ENCODE peak calls at places on chromosomes 4 and X, in nine cellular contexts. O is GM06990; J is Calu3; Z is AG20443; R is IMR-90; N is GM19239; X is left ventricle myocardium inferior; P is stimulated activated CD8-positive, alpha-beta memory T cell treated with anti-CD3 and anti-CD28 coated beads, Interleukin-4, amount 100 ng/mL, for 48 hours; A is foreskin keratinocyte. S is an unnamed sample.

GRCh38 chr4:180356766-180357165 is 1886.4 kb upstream of the TENM3 start:
- DNase-seq in R (no peak), X (no peak), A (no peak), O (no peak), P (no peak), J (no peak), N (no peak), Z (no peak), S (peak; percentile 93)

GRCh38 chrX:33987458-33987857 is 144.7 kb downstream of the FAM47A start:
- DNase-seq in Z (no peak), R (no peak), J (no peak), P (no peak), A (no peak), O (no peak), N (no peak), X (no peak), S (no peak)

GRCh38 chr4:156642161-156642560 is 329.4 kb downstream of the PDGFC start:
- DNase-seq in A (no peak), P (no peak), O (no peak), R (no peak), X (no peak), Z (peak; percentile 13), N (no peak), J (no peak), S (no peak)

GRCh38 chrX:134537179-134537945 is 77.4 kb downstream of the HPRT1 start:
- DNase-seq in A (no peak), Z (peak; percentile 78), R (peak; percentile 72), N (no peak), O (no peak), P (no peak), X (no peak), J (no peak), S (no peak)

GRCh38 chr4:1768367-1769034 is 24.6 kb upstream of the FGFR3 start:
- DNase-seq in P (no peak), Z (no peak), O (no peak), R (no peak), X (no peak), A (no peak), N (no peak), J (peak; percentile 70), S (no peak)

GRCh38 chrX:72201836-72202536 is 20.4 kb downstream of the PIN4 start:
- DNase-seq in A (peak; percentile 29), J (no peak), Z (peak; percentile 27), R (peak; percentile 83), P (no peak), X (no peak), O (no peak), N (no peak), S (peak; percentile 16)

GRCh38 chrX:66110112-66110511 is 53.9 kb upstream of the HEPH start:
- DNase-seq in Z (peak; percentile 31), J (no peak), O (no peak), P (peak; percentile 24), X (no peak), N (no peak), R (peak; percentile 8), A (no peak), S (peak; percentile 20)

GRCh38 chrX:19904778-19905367 is 17.5 kb upstream of the SH3KBP1 start:
- DNase-seq in P (peak; percentile 27), R (peak; percentile 63), O (no peak), X (no peak), N (no peak), J (peak; percentile 45), A (peak; percentile 27), Z (peak; percentile 62), S (no peak)

GRCh38 chr4:16826397-16826910 is 72.0 kb downstream of the LDB2 start:
- DNase-seq in P (no peak), J (no peak), X (no peak), N (no peak), A (no peak), Z (no peak), O (no peak), R (no peak), S (no peak)

GRCh38 chr4:41991916-41992767 is 1.8 kb downstream of the SLC30A9 start:
- DNase-seq in A (no peak), R (peak; percentile 23), X (no peak), N (no peak), J (peak; percentile 14), P (no peak), Z (no peak), O (no peak), S (no peak)

GRCh38 chr4:169770411-169770810 is 12.7 kb upstream of the HPF1 start:
- DNase-seq in A (no peak), N (no peak), O (no peak), P (no peak), Z (no peak), R (no peak), X (no peak), J (no peak), S (peak; percentile 2)

GRCh38 chr4:156959298-156959702 is 12.3 kb downstream of the PDGFC start:
- DNase-seq in Z (no peak), X (no peak), N (no peak), O (no peak), J (no peak), P (no peak), R (peak; percentile 87), A (no peak), S (peak; percentile 37)

GRCh38 chr4:61294001-61294400 is 93.9 kb downstream of the ADGRL3 start:
- DNase-seq in Z (no peak), N (no peak), J (no peak), X (no peak), R (no peak), O (no peak), A (no peak), P (no peak), S (no peak)

GRCh38 chr4:61511716-61512488 is 311.8 kb downstream of the ADGRL3 start:
- DNase-seq in J (no peak), Z (peak; percentile 7), R (peak; percentile 73), X (no peak), A (peak; percentile 44), P (no peak), O (no peak), N (no peak), S (peak; percentile 17)

GRCh38 chr4:69214716-69215115 is at the start of gene UGT2B11:
- DNase-seq in O (no peak), Z (no peak), R (no peak), P (no peak), A (no peak), J (no peak), X (no peak), N (no peak), S (no peak)

GRCh38 chrX:15675490-15675921 is 10.9 kb upstream of the CLTRN start:
- DNase-seq in R (no peak), P (peak; percentile 85), O (peak; percentile 94), X (peak; percentile 78), J (peak; percentile 85), N (peak; percentile 12), A (peak; percentile 65), Z (peak; percentile 71), S (no peak)

GRCh38 chrX:20742106-20742505 is 475.4 kb upstream of the RPS6KA3 start:
- DNase-seq in X (no peak), A (no peak), N (no peak), J (no peak), P (no peak), Z (peak; percentile 40), R (no peak), O (no peak), S (peak; percentile 46)

GRCh38 chrX:154349359-154349935 is 25.0 kb downstream of the FLNA start:
- DNase-seq in Z (no peak), R (no peak), X (no peak), A (no peak), N (no peak), O (peak; percentile 14), J (no peak), P (no peak), S (no peak)

GRCh38 chrX:153457827-153458466 is 12.1 kb upstream of the TREX2 start:
- DNase-seq in X (no peak), O (no peak), R (no peak), P (no peak), A (no peak), N (no peak), J (no peak), Z (no peak), S (no peak)

GRCh38 chr4:101200561-101200960 is 146.8 kb downstream of the PPP3CA start:
- DNase-seq in A (peak; percentile 46), J (peak; percentile 5), N (no peak), X (no peak), P (no peak), O (no peak), R (peak; percentile 98), Z (peak; percentile 70), S (peak; percentile 58)

GRCh38 chr4:157896726-157897125 is 276.1 kb downstream of the GASK1B start:
- DNase-seq in R (no peak), Z (no peak), N (no peak), P (no peak), X (no peak), J (no peak), A (no peak), O (no peak), S (no peak)

GRCh38 chr4:8229341-8229975 is 30.4 kb downstream of the SH3TC1 start:
- DNase-seq in O (no peak), X (no peak), J (no peak), N (no peak), Z (no peak), P (peak; percentile 33), A (no peak), R (no peak), S (no peak)

GRCh38 chr4:51906167-51906647 is 63.3 kb downstream of the DCUN1D4 start:
- DNase-seq in N (peak; percentile 16), X (no peak), P (no peak), O (peak; percentile 44), Z (no peak), J (peak; percentile 8), R (peak; percentile 47), A (no peak), S (no peak)

GRCh38 chrX:1212532-1212931 is at the start of gene CRLF2:
- DNase-seq in N (no peak), Z (no peak), P (peak; percentile 56), R (no peak), A (no peak), J (peak; percentile 53), X (no peak), O (peak; percentile 73), S (no peak)

GRCh38 chr4:30770049-30770549 is 49.9 kb downstream of the PCDH7 start:
- DNase-seq in R (peak; percentile 41), A (peak; percentile 90), P (no peak), N (no peak), J (no peak), O (no peak), Z (peak; percentile 8), X (no peak), S (no peak)

GRCh38 chrX:100208076-100208475 is 202.0 kb downstream of the PCDH19 start:
- DNase-seq in R (no peak), X (no peak), P (no peak), O (no peak), J (no peak), A (peak; percentile 13), N (no peak), Z (no peak), S (no peak)

GRCh38 chr4:156751486-156751885 is 220.1 kb downstream of the PDGFC start:
- DNase-seq in A (no peak), R (peak; percentile 42), O (no peak), J (no peak), N (no peak), P (no peak), X (no peak), Z (peak; percentile 48), S (peak; percentile 72)

GRCh38 chrX:129876734-129877395 is 29.1 kb upstream of the UTP14A start:
- DNase-seq in N (no peak), A (peak; percentile 1), O (no peak), J (peak; percentile 32), P (no peak), Z (peak; percentile 32), R (peak; percentile 29), X (no peak), S (peak; percentile 64)

GRCh38 chr4:70927502-70928139 is 25.5 kb downstream of the MOB1B start:
- DNase-seq in A (no peak), X (no peak), N (no peak), J (no peak), R (no peak), O (peak; percentile 53), P (peak; percentile 31), Z (no peak), S (no peak)

GRCh38 chr4:3335385-3335784 is 42.6 kb downstream of the RGS12 start:
- DNase-seq in O (no peak), R (no peak), X (no peak), Z (no peak), J (no peak), N (no peak), A (no peak), P (no peak), S (no peak)

GRCh38 chrX:11341274-11342256 is 48.4 kb downstream of the AMELX start:
- DNase-seq in P (no peak), O (peak; percentile 38), X (peak; percentile 48), R (peak; percentile 79), Z (peak; percentile 41), A (peak; percentile 64), J (peak; percentile 49), N (no peak), S (peak; percentile 89)